ENCODE peak calls at places on chromosomes 2 and 18, in ten cellular contexts. R is left ventricle myocardium inferior; U is naive thymus-derived CD4-positive, alpha-beta T cell; T is tibial artery; V is colonic mucosa; D is mesendoderm; C is neural progenitor cell; A is right cardiac atrium; Z is Peyer's patch; M is AG04450. I is an unnamed sample.

GRCh38 chr18:58578321-58578720 is 50.6 kb downstream of the ALPK2 start:
- DNase-seq in V (no peak), T (no peak), D (no peak), Z (no peak), A (no peak), M (no peak), U (peak; percentile 13), R (no peak), C (no peak), I (no peak)

GRCh38 chr2:237931205-237931721 is 35.6 kb upstream of the UBE2F start:
- DNase-seq in V (no peak), R (no peak), Z (no peak), U (no peak), D (no peak), T (peak; percentile 46), C (no peak), M (peak; percentile 80), A (no peak), I (no peak)

GRCh38 chr2:675982-676646 is 1.1 kb downstream of the TMEM18 start:
- DNase-seq in M (peak; percentile 80), U (peak; percentile 9), V (peak; percentile 47), T (peak; percentile 77), D (peak; percentile 96), C (peak; percentile 80), R (no peak), Z (peak; percentile 67), A (peak; percentile 55), I (no peak)

GRCh38 chr18:25299426-25299825 is 52.5 kb downstream of the ZNF521 start:
- DNase-seq in U (no peak), V (no peak), Z (no peak), C (no peak), A (no peak), D (no peak), M (peak; percentile 36), R (no peak), T (no peak), I (no peak)

GRCh38 chr18:9856097-9856496 is 29.7 kb upstream of the TXNDC2 start:
- DNase-seq in T (no peak), D (no peak), A (no peak), U (no peak), Z (no peak), R (no peak), M (no peak), C (no peak), V (no peak), I (no peak)

GRCh38 chr2:20091305-20091991 is 40.0 kb upstream of the LAPTM4A start:
- DNase-seq in U (no peak), C (no peak), D (no peak), Z (peak; percentile 65), R (peak; percentile 69), V (no peak), A (peak; percentile 78), M (peak; percentile 86), T (peak; percentile 85), I (no peak)

GRCh38 chr2:127681976-127682857 is 6.9 kb upstream of the LIMS2 start:
- DNase-seq in V (no peak), Z (no peak), D (no peak), M (no peak), C (no peak), U (no peak), T (no peak), R (no peak), A (no peak), I (no peak)

GRCh38 chr2:112679484-112679883 is 33.7 kb downstream of the SLC20A1 start:
- DNase-seq in C (no peak), T (no peak), U (no peak), V (no peak), A (no peak), Z (peak; percentile 26), D (peak; percentile 46), R (no peak), M (no peak), I (no peak)

GRCh38 chr2:134836986-134837385 is 1.4 kb upstream of the ACMSD start:
- DNase-seq in D (no peak), A (no peak), Z (no peak), T (no peak), C (no peak), R (no peak), U (no peak), V (no peak), M (peak; percentile 50), I (no peak)

DNA sequence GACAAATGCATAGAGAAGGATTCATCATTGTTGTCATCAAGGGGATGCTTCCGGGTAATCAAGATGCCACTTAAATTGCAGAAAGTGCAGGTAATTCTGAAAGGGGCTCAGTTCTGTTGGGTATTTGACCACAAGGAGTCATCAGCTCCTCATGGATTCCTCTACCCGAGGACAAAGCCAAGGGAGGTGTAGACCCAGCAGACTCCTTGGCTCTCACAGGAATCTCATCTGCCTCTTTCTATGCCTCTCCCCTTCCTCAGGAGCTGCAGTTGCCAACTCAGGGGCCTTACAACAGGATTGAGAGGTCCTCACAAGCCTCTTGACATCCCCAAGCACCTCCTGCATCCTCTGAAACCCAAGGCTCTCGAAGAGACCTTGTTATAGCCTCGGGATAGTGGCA is 44.0 kb downstream of the ITGB6 start:
- DNase-seq in U (no peak), Z (no peak), V (no peak), T (no peak), C (peak; percentile 11), A (no peak), D (peak; percentile 81), R (no peak), M (no peak), I (no peak)
- H3K27ac ChIP-seq in U (no peak overlapping the region), Z (no peak overlapping the region), V (no peak overlapping the region), T (no peak overlapping the region), C (no peak overlapping the region), A (no peak overlapping the region), D (no peak overlapping the region), R (no peak overlapping the region), M (no peak overlapping the region), I (no peak overlapping the region)

DNA sequence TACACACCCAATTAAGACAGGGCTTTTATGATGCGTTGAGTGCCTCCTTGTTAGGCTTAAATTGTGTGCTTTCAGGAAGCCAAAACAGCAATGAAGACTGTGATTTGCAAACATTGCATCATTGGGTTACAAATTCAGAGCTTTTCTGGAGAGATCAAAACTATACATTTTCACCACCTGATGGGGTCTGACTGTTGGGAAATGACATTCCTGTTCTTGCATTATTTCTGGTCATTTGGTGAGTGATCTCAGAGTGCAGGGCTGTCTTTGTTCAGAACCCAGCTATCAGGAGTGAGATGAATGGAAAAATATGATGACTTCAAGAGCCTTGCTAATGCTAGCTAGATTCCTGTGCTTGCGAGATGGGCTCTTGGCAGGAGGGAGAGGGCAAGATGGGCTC is 39.1 kb downstream of the SH3RF3 start:
- DNase-seq in R (no peak), U (no peak), D (no peak), C (no peak), T (no peak), M (no peak), Z (no peak), V (no peak), A (no peak), I (no peak)
- H3K27ac ChIP-seq in R (no peak overlapping the region), U (no peak overlapping the region), D (no peak overlapping the region), C (no peak overlapping the region), T (no peak overlapping the region), M (no peak overlapping the region), Z (no peak overlapping the region), V (no peak overlapping the region), A (no peak overlapping the region), I (no peak overlapping the region)

GRCh38 chr2:149315461-149315860 is 14.9 kb upstream of the LYPD6 start:
- DNase-seq in M (no peak), C (no peak), D (no peak), Z (no peak), R (no peak), U (no peak), T (no peak), A (no peak), V (no peak), I (no peak)

GRCh38 chr2:149313512-149313972 is 16.8 kb upstream of the LYPD6 start:
- DNase-seq in A (peak; percentile 18), V (peak; percentile 36), M (no peak), T (no peak), Z (peak; percentile 69), R (no peak), C (peak; percentile 71), D (peak; percentile 85), U (peak; percentile 2), I (peak; percentile 33)

GRCh38 chr2:149310349-149310748 is 20.0 kb upstream of the LYPD6 start:
- DNase-seq in C (no peak), D (no peak), U (no peak), M (no peak), Z (no peak), R (no peak), T (no peak), A (no peak), V (no peak), I (no peak)

GRCh38 chr2:149314687-149315086 is 15.7 kb upstream of the LYPD6 start:
- DNase-seq in C (peak; percentile 13), M (no peak), T (no peak), U (no peak), A (no peak), R (no peak), V (no peak), D (peak; percentile 42), Z (no peak), I (no peak)

DNA sequence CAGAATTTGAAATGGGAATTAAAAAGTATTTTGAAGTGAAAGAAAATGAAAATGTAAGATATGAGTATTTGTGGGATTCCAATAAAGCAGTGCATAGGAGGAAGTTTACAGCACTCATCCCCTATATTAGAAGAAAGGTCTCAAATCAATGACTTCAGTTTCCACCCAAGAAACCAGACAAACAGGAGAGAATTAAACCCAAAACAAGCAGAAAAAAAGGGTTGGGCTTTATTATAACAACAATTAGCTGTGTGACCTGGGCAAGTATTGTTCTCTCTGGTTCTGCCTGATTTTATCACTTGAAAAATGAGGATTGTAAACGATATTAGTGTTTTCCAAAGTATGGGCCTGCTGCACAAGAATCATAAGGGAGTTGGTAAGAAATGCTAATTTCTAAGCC is 18.3 kb upstream of the LYPD6 start:
- DNase-seq in T (no peak), M (no peak), R (no peak), V (no peak), Z (no peak), A (no peak), C (no peak), D (no peak), U (no peak), I (no peak)
- H3K27ac ChIP-seq in T (no peak overlapping the region), M (no peak overlapping the region), R (no peak overlapping the region), V (no peak overlapping the region), Z (no peak overlapping the region), A (no peak overlapping the region), C (no peak overlapping the region), D (no peak overlapping the region), U (no peak overlapping the region), I (no peak overlapping the region)

GRCh38 chr2:168198476-168199192 is 48.8 kb downstream of the STK39 start:
- DNase-seq in V (no peak), Z (no peak), U (no peak), R (no peak), M (no peak), D (no peak), T (no peak), C (no peak), A (no peak), I (no peak)
- H3K27ac ChIP-seq in V (no peak overlapping the region), Z (no peak overlapping the region), U (no peak overlapping the region), R (no peak overlapping the region), M (no peak overlapping the region), D (no peak overlapping the region), T (no peak overlapping the region), C (no peak overlapping the region), A (no peak overlapping the region), I (no peak overlapping the region)